ENCODE peak calls at places on chromosomes 4 and X, in nine cellular contexts. One of them, this sample, is unnamed.

GRCh38 chrX:113950081-113950678 is 633.7 kb upstream of the HTR2C start:
- DNase-seq in mesothelial cell of epicardium: no peak
- DNase-seq in activated naive CD8-positive, alpha-beta T cell treated with anti-CD3 and anti-CD28 coated beads, Interleukin-2, amount 10 ng/mL, durations not matched to agents 7 days and 5 days: no peak
- DNase-seq in G401: no peak
- DNase-seq in GM19239: no peak
- DNase-seq in HEK293T: no peak
- DNase-seq in GM06990: no peak
- DNase-seq in fibroblast of lung: no peak
- DNase-seq in germinal center: no peak
- DNase-seq in this sample: no peak

GRCh38 chr4:113222431-113222979 is 173.1 kb downstream of the ANK2 start:
- DNase-seq in mesothelial cell of epicardium: no peak
- DNase-seq in activated naive CD8-positive, alpha-beta T cell treated with anti-CD3 and anti-CD28 coated beads, Interleukin-2, amount 10 ng/mL, durations not matched to agents 7 days and 5 days: no peak
- DNase-seq in G401: no peak
- DNase-seq in GM19239: no peak
- DNase-seq in HEK293T: no peak
- DNase-seq in GM06990: peak; percentile 29
- DNase-seq in fibroblast of lung: peak; percentile 48
- DNase-seq in germinal center: no peak
- DNase-seq in this sample: no peak

GRCh38 chrX:96591418-96591817 is 93.2 kb upstream of the DIAPH2 start:
- DNase-seq in mesothelial cell of epicardium: no peak
- DNase-seq in activated naive CD8-positive, alpha-beta T cell treated with anti-CD3 and anti-CD28 coated beads, Interleukin-2, amount 10 ng/mL, durations not matched to agents 7 days and 5 days: no peak
- DNase-seq in G401: no peak
- DNase-seq in GM19239: no peak
- DNase-seq in HEK293T: no peak
- DNase-seq in GM06990: no peak
- DNase-seq in fibroblast of lung: no peak
- DNase-seq in germinal center: no peak
- DNase-seq in this sample: no peak

GRCh38 chr4:37693450-37694190 is 7.4 kb upstream of the RELL1 start:
- DNase-seq in mesothelial cell of epicardium: no peak
- DNase-seq in activated naive CD8-positive, alpha-beta T cell treated with anti-CD3 and anti-CD28 coated beads, Interleukin-2, amount 10 ng/mL, durations not matched to agents 7 days and 5 days: no peak
- DNase-seq in G401: no peak
- DNase-seq in GM19239: no peak
- DNase-seq in HEK293T: no peak
- DNase-seq in GM06990: no peak
- DNase-seq in fibroblast of lung: peak; percentile 95
- DNase-seq in germinal center: no peak
- DNase-seq in this sample: no peak

GRCh38 chr4:103892616-103893015 is 172.8 kb upstream of the TACR3 start:
- DNase-seq in mesothelial cell of epicardium: no peak
- DNase-seq in activated naive CD8-positive, alpha-beta T cell treated with anti-CD3 and anti-CD28 coated beads, Interleukin-2, amount 10 ng/mL, durations not matched to agents 7 days and 5 days: no peak
- DNase-seq in G401: no peak
- DNase-seq in GM19239: no peak
- DNase-seq in HEK293T: no peak
- DNase-seq in GM06990: no peak
- DNase-seq in fibroblast of lung: peak; percentile 1
- DNase-seq in germinal center: no peak
- DNase-seq in this sample: no peak

GRCh38 chr4:67934628-67935027 is 28.7 kb downstream of the TMPRSS11A start:
- DNase-seq in mesothelial cell of epicardium: no peak
- DNase-seq in activated naive CD8-positive, alpha-beta T cell treated with anti-CD3 and anti-CD28 coated beads, Interleukin-2, amount 10 ng/mL, durations not matched to agents 7 days and 5 days: no peak
- DNase-seq in G401: no peak
- DNase-seq in GM19239: no peak
- DNase-seq in HEK293T: no peak
- DNase-seq in GM06990: no peak
- DNase-seq in fibroblast of lung: peak; percentile 39
- DNase-seq in germinal center: no peak
- DNase-seq in this sample: no peak

GRCh38 chr4:185774815-185775684 is 36.9 kb downstream of the SORBS2 start:
- DNase-seq in mesothelial cell of epicardium: no peak
- DNase-seq in activated naive CD8-positive, alpha-beta T cell treated with anti-CD3 and anti-CD28 coated beads, Interleukin-2, amount 10 ng/mL, durations not matched to agents 7 days and 5 days: no peak
- DNase-seq in G401: peak; percentile 11
- DNase-seq in GM19239: no peak
- DNase-seq in HEK293T: no peak
- DNase-seq in GM06990: no peak
- DNase-seq in fibroblast of lung: peak; percentile 94
- DNase-seq in germinal center: no peak
- DNase-seq in this sample: no peak

GRCh38 chr4:41209187-41209586 is 5.2 kb downstream of the APBB2 start:
- DNase-seq in mesothelial cell of epicardium: no peak
- DNase-seq in activated naive CD8-positive, alpha-beta T cell treated with anti-CD3 and anti-CD28 coated beads, Interleukin-2, amount 10 ng/mL, durations not matched to agents 7 days and 5 days: no peak
- DNase-seq in G401: no peak
- DNase-seq in GM19239: no peak
- DNase-seq in HEK293T: peak; percentile 30
- DNase-seq in GM06990: no peak
- DNase-seq in fibroblast of lung: peak; percentile 62
- DNase-seq in germinal center: no peak
- DNase-seq in this sample: no peak

GRCh38 chr4:39255266-39255665 is 72.9 kb downstream of the WDR19 start:
- DNase-seq in mesothelial cell of epicardium: no peak
- DNase-seq in activated naive CD8-positive, alpha-beta T cell treated with anti-CD3 and anti-CD28 coated beads, Interleukin-2, amount 10 ng/mL, durations not matched to agents 7 days and 5 days: no peak
- DNase-seq in G401: no peak
- DNase-seq in GM19239: no peak
- DNase-seq in HEK293T: no peak
- DNase-seq in GM06990: no peak
- DNase-seq in fibroblast of lung: peak; percentile 85
- DNase-seq in germinal center: no peak
- DNase-seq in this sample: no peak

GRCh38 chrX:141857479-141857878 is 19.4 kb downstream of the MAGEC3 start:
- DNase-seq in mesothelial cell of epicardium: no peak
- DNase-seq in activated naive CD8-positive, alpha-beta T cell treated with anti-CD3 and anti-CD28 coated beads, Interleukin-2, amount 10 ng/mL, durations not matched to agents 7 days and 5 days: no peak
- DNase-seq in G401: no peak
- DNase-seq in GM19239: no peak
- DNase-seq in HEK293T: no peak
- DNase-seq in GM06990: no peak
- DNase-seq in fibroblast of lung: no peak
- DNase-seq in germinal center: no peak
- DNase-seq in this sample: no peak

GRCh38 chr4:66667249-66667648 is 878.1 kb downstream of the CENPC start:
- DNase-seq in mesothelial cell of epicardium: no peak
- DNase-seq in activated naive CD8-positive, alpha-beta T cell treated with anti-CD3 and anti-CD28 coated beads, Interleukin-2, amount 10 ng/mL, durations not matched to agents 7 days and 5 days: no peak
- DNase-seq in G401: no peak
- DNase-seq in GM19239: no peak
- DNase-seq in HEK293T: no peak
- DNase-seq in GM06990: no peak
- DNase-seq in fibroblast of lung: no peak
- DNase-seq in germinal center: no peak
- DNase-seq in this sample: no peak

GRCh38 chrX:140292961-140293360 is 211.9 kb downstream of the SOX3 start:
- DNase-seq in mesothelial cell of epicardium: no peak
- DNase-seq in activated naive CD8-positive, alpha-beta T cell treated with anti-CD3 and anti-CD28 coated beads, Interleukin-2, amount 10 ng/mL, durations not matched to agents 7 days and 5 days: no peak
- DNase-seq in G401: no peak
- DNase-seq in GM19239: no peak
- DNase-seq in HEK293T: no peak
- DNase-seq in GM06990: no peak
- DNase-seq in fibroblast of lung: no peak
- DNase-seq in germinal center: no peak
- DNase-seq in this sample: no peak

GRCh38 chr4:165060938-165061337 is 7.3 kb downstream of the TRIM75 start:
- DNase-seq in mesothelial cell of epicardium: no peak
- DNase-seq in activated naive CD8-positive, alpha-beta T cell treated with anti-CD3 and anti-CD28 coated beads, Interleukin-2, amount 10 ng/mL, durations not matched to agents 7 days and 5 days: no peak
- DNase-seq in G401: no peak
- DNase-seq in GM19239: no peak
- DNase-seq in HEK293T: no peak
- DNase-seq in GM06990: no peak
- DNase-seq in fibroblast of lung: no peak
- DNase-seq in germinal center: no peak
- DNase-seq in this sample: no peak

GRCh38 chr4:113462286-113462685 is 299.3 kb downstream of the CAMK2D start:
- DNase-seq in mesothelial cell of epicardium: no peak
- DNase-seq in activated naive CD8-positive, alpha-beta T cell treated with anti-CD3 and anti-CD28 coated beads, Interleukin-2, amount 10 ng/mL, durations not matched to agents 7 days and 5 days: no peak
- DNase-seq in G401: no peak
- DNase-seq in GM19239: no peak
- DNase-seq in HEK293T: no peak
- DNase-seq in GM06990: no peak
- DNase-seq in fibroblast of lung: no peak
- DNase-seq in germinal center: no peak
- DNase-seq in this sample: no peak

GRCh38 chrX:65926095-65927019 is 113.5 kb downstream of the VSIG4 start:
- DNase-seq in mesothelial cell of epicardium: no peak
- DNase-seq in activated naive CD8-positive, alpha-beta T cell treated with anti-CD3 and anti-CD28 coated beads, Interleukin-2, amount 10 ng/mL, durations not matched to agents 7 days and 5 days: peak; percentile 54
- DNase-seq in G401: no peak
- DNase-seq in GM19239: no peak
- DNase-seq in HEK293T: no peak
- DNase-seq in GM06990: peak; percentile 45
- DNase-seq in fibroblast of lung: no peak
- DNase-seq in germinal center: no peak
- DNase-seq in this sample: peak; percentile 0

GRCh38 chr4:168388890-168389289 is 70.3 kb upstream of the DDX60 start:
- DNase-seq in mesothelial cell of epicardium: no peak
- DNase-seq in activated naive CD8-positive, alpha-beta T cell treated with anti-CD3 and anti-CD28 coated beads, Interleukin-2, amount 10 ng/mL, durations not matched to agents 7 days and 5 days: no peak
- DNase-seq in G401: no peak
- DNase-seq in GM19239: no peak
- DNase-seq in HEK293T: no peak
- DNase-seq in GM06990: no peak
- DNase-seq in fibroblast of lung: peak; percentile 66
- DNase-seq in germinal center: no peak
- DNase-seq in this sample: no peak

GRCh38 chr4:55348436-55348835 is 2.4 kb downstream of the SRD5A3 start:
- DNase-seq in mesothelial cell of epicardium: no peak
- DNase-seq in activated naive CD8-positive, alpha-beta T cell treated with anti-CD3 and anti-CD28 coated beads, Interleukin-2, amount 10 ng/mL, durations not matched to agents 7 days and 5 days: no peak
- DNase-seq in G401: no peak
- DNase-seq in GM19239: no peak
- DNase-seq in HEK293T: no peak
- DNase-seq in GM06990: no peak
- DNase-seq in fibroblast of lung: no peak
- DNase-seq in germinal center: no peak
- DNase-seq in this sample: peak; percentile 23

GRCh38 chr4:105971032-105971431 is 75.8 kb downstream of the NPNT start:
- DNase-seq in mesothelial cell of epicardium: no peak
- DNase-seq in activated naive CD8-positive, alpha-beta T cell treated with anti-CD3 and anti-CD28 coated beads, Interleukin-2, amount 10 ng/mL, durations not matched to agents 7 days and 5 days: no peak
- DNase-seq in G401: no peak
- DNase-seq in GM19239: no peak
- DNase-seq in HEK293T: no peak
- DNase-seq in GM06990: no peak
- DNase-seq in fibroblast of lung: no peak
- DNase-seq in germinal center: no peak
- DNase-seq in this sample: no peak

GRCh38 chr4:101914761-101915160 is 124.2 kb downstream of the BANK1 start:
- DNase-seq in mesothelial cell of epicardium: no peak
- DNase-seq in activated naive CD8-positive, alpha-beta T cell treated with anti-CD3 and anti-CD28 coated beads, Interleukin-2, amount 10 ng/mL, durations not matched to agents 7 days and 5 days: no peak
- DNase-seq in G401: peak; percentile 54
- DNase-seq in GM19239: no peak
- DNase-seq in HEK293T: no peak
- DNase-seq in GM06990: no peak
- DNase-seq in fibroblast of lung: no peak
- DNase-seq in germinal center: no peak
- DNase-seq in this sample: no peak

GRCh38 chr4:82721819-82722423 is 76.7 kb downstream of the SCD5 start:
- DNase-seq in mesothelial cell of epicardium: no peak
- DNase-seq in activated naive CD8-positive, alpha-beta T cell treated with anti-CD3 and anti-CD28 coated beads, Interleukin-2, amount 10 ng/mL, durations not matched to agents 7 days and 5 days: no peak
- DNase-seq in G401: peak; percentile 43
- DNase-seq in GM19239: no peak
- DNase-seq in HEK293T: no peak
- DNase-seq in GM06990: peak; percentile 12
- DNase-seq in fibroblast of lung: peak; percentile 35
- DNase-seq in germinal center: no peak
- DNase-seq in this sample: peak; percentile 15

GRCh38 chrX:119617511-119618164 is 11.4 kb upstream of the NKRF start:
- DNase-seq in mesothelial cell of epicardium: no peak
- DNase-seq in activated naive CD8-positive, alpha-beta T cell treated with anti-CD3 and anti-CD28 coated beads, Interleukin-2, amount 10 ng/mL, durations not matched to agents 7 days and 5 days: no peak
- DNase-seq in G401: no peak
- DNase-seq in GM19239: no peak
- DNase-seq in HEK293T: no peak
- DNase-seq in GM06990: no peak
- DNase-seq in fibroblast of lung: no peak
- DNase-seq in germinal center: peak; percentile 33
- DNase-seq in this sample: no peak

GRCh38 chr4:123889376-123889945 is 492.9 kb downstream of the SPRY1 start:
- DNase-seq in mesothelial cell of epicardium: no peak
- DNase-seq in activated naive CD8-positive, alpha-beta T cell treated with anti-CD3 and anti-CD28 coated beads, Interleukin-2, amount 10 ng/mL, durations not matched to agents 7 days and 5 days: no peak
- DNase-seq in G401: no peak
- DNase-seq in GM19239: no peak
- DNase-seq in HEK293T: no peak
- DNase-seq in GM06990: no peak
- DNase-seq in fibroblast of lung: no peak
- DNase-seq in germinal center: no peak
- DNase-seq in this sample: no peak

GRCh38 chrX:44130189-44130588 is 157.0 kb upstream of the NDP start:
- DNase-seq in mesothelial cell of epicardium: no peak
- DNase-seq in activated naive CD8-positive, alpha-beta T cell treated with anti-CD3 and anti-CD28 coated beads, Interleukin-2, amount 10 ng/mL, durations not matched to agents 7 days and 5 days: no peak
- DNase-seq in G401: no peak
- DNase-seq in GM19239: no peak
- DNase-seq in HEK293T: no peak
- DNase-seq in GM06990: no peak
- DNase-seq in fibroblast of lung: no peak
- DNase-seq in germinal center: no peak
- DNase-seq in this sample: no peak

GRCh38 chrX:123884809-123885408 is 25.1 kb downstream of the XIAP start:
- DNase-seq in mesothelial cell of epicardium: no peak
- DNase-seq in activated naive CD8-positive, alpha-beta T cell treated with anti-CD3 and anti-CD28 coated beads, Interleukin-2, amount 10 ng/mL, durations not matched to agents 7 days and 5 days: no peak
- DNase-seq in G401: peak; percentile 62
- DNase-seq in GM19239: no peak
- DNase-seq in HEK293T: peak; percentile 65
- DNase-seq in GM06990: no peak
- DNase-seq in fibroblast of lung: peak; percentile 38
- DNase-seq in germinal center: peak; percentile 44
- DNase-seq in this sample: peak; percentile 55

GRCh38 chr4:173513651-173514050 is 16.4 kb downstream of the HAND2 start:
- DNase-seq in mesothelial cell of epicardium: no peak
- DNase-seq in activated naive CD8-positive, alpha-beta T cell treated with anti-CD3 and anti-CD28 coated beads, Interleukin-2, amount 10 ng/mL, durations not matched to agents 7 days and 5 days: no peak
- DNase-seq in G401: no peak
- DNase-seq in GM19239: no peak
- DNase-seq in HEK293T: no peak
- DNase-seq in GM06990: no peak
- DNase-seq in fibroblast of lung: no peak
- DNase-seq in germinal center: no peak
- DNase-seq in this sample: no peak

GRCh38 chrX:54641530-54641929 is 111.5 kb downstream of the GNL3L start:
- DNase-seq in mesothelial cell of epicardium: no peak
- DNase-seq in activated naive CD8-positive, alpha-beta T cell treated with anti-CD3 and anti-CD28 coated beads, Interleukin-2, amount 10 ng/mL, durations not matched to agents 7 days and 5 days: no peak
- DNase-seq in G401: no peak
- DNase-seq in GM19239: no peak
- DNase-seq in HEK293T: no peak
- DNase-seq in GM06990: no peak
- DNase-seq in fibroblast of lung: peak; percentile 1
- DNase-seq in germinal center: no peak
- DNase-seq in this sample: no peak

GRCh38 chrX:13009256-13009655 is 34.3 kb downstream of the TMSB4X start:
- DNase-seq in mesothelial cell of epicardium: no peak
- DNase-seq in activated naive CD8-positive, alpha-beta T cell treated with anti-CD3 and anti-CD28 coated beads, Interleukin-2, amount 10 ng/mL, durations not matched to agents 7 days and 5 days: no peak
- DNase-seq in G401: no peak
- DNase-seq in GM19239: no peak
- DNase-seq in HEK293T: no peak
- DNase-seq in GM06990: no peak
- DNase-seq in fibroblast of lung: peak; percentile 45
- DNase-seq in germinal center: no peak
- DNase-seq in this sample: no peak

This sample was measured in erythroblast.